ENCODE peak calls at places on chromosome 9, in nine cellular contexts. I, Y, K, H, N, F, G, P and T are unnamed samples.

GRCh38 chr9:74117731-74118130 is 379.4 kb upstream of the RORB start:
- DNase-seq in P (no peak), K (no peak), F (no peak), H (no peak), I (no peak), G (no peak), N (no peak), Y (no peak), T (no peak)

GRCh38 chr9:21450733-21451394 is 10.6 kb downstream of the IFNA1 start:
- DNase-seq in P (no peak), G (no peak), F (no peak), I (no peak), Y (no peak), H (no peak), K (no peak), N (no peak), T (no peak)

GRCh38 chr9:110880123-110880522 is 158.1 kb downstream of the LPAR1 start:
- DNase-seq in H (no peak), P (no peak), K (no peak), N (peak; percentile 69), G (no peak), F (no peak), Y (no peak), I (no peak), T (no peak)

GRCh38 chr9:5025416-5025815 is 40.3 kb downstream of the JAK2 start:
- DNase-seq in I (no peak), H (no peak), N (no peak), P (no peak), G (no peak), K (no peak), F (no peak), Y (no peak), T (no peak)

GRCh38 chr9:98833090-98833956 is 25.9 kb downstream of the GALNT12 start:
- DNase-seq in K (no peak), F (no peak), N (no peak), G (no peak), I (no peak), H (no peak), Y (no peak), P (no peak), T (no peak)

GRCh38 chr9:84438391-84438790 is 97.8 kb upstream of the SLC28A3 start:
- DNase-seq in Y (no peak), N (no peak), K (no peak), F (no peak), G (no peak), I (no peak), H (no peak), P (no peak), T (no peak)

GRCh38 chr9:83535736-83536135 is 2.5 kb downstream of the FRMD3 start:
- DNase-seq in F (no peak), H (no peak), N (no peak), P (no peak), I (no peak), G (no peak), K (no peak), Y (no peak), T (no peak)

GRCh38 chr9:137240321-137240840 is 706 bp upstream of the TUBB4B start:
- DNase-seq in H (no peak), Y (peak; percentile 96), I (no peak), P (no peak), G (peak; percentile 81), K (no peak), F (peak; percentile 37), N (peak; percentile 35), T (peak; percentile 58)

GRCh38 chr9:133360400-133361393 is 4.3 kb downstream of the SURF2 start:
- DNase-seq in F (no peak), I (no peak), K (no peak), H (no peak), N (no peak), G (no peak), P (no peak), Y (no peak), T (no peak)

GRCh38 chr9:108727580-108728056 is 128.2 kb downstream of the ACTL7B start:
- DNase-seq in Y (no peak), N (no peak), H (no peak), G (no peak), K (no peak), F (no peak), I (no peak), P (no peak), T (no peak)

GRCh38 chr9:3912817-3913216 is 387.0 kb upstream of the RFX3 start:
- DNase-seq in F (no peak), H (no peak), K (no peak), P (no peak), I (no peak), G (no peak), N (no peak), Y (no peak), T (no peak)

GRCh38 chr9:131836021-131836420 is 96.1 kb upstream of the RAPGEF1 start:
- DNase-seq in N (no peak), G (no peak), H (no peak), K (no peak), F (no peak), P (no peak), I (no peak), Y (no peak), T (no peak)